ENCODE peak calls at places on chromosomes 5 and 9, in four cellular contexts. One of them, this sample, is unnamed.

GRCh38 chr9:95157491-95158151 is 159.9 kb downstream of the FANCC start:
- DNase-seq in K562: peak
- DNase-seq in GM12878: peak
- DNase-seq in HepG2: peak
- DNase-seq in this sample: no peak

GRCh38 chr5:35803221-35803651 is 53.5 kb upstream of the IL7R start:
- DNase-seq in K562: no peak
- DNase-seq in GM12878: no peak
- DNase-seq in HepG2: no peak
- DNase-seq in this sample: no peak

GRCh38 chr5:90182726-90183125 is 226.8 kb downstream of the CETN3 start:
- DNase-seq in K562: no peak
- DNase-seq in GM12878: no peak
- DNase-seq in HepG2: no peak
- DNase-seq in this sample: no peak

GRCh38 chr5:21791304-21791703 is 1061.8 kb downstream of the CDH12 start:
- DNase-seq in K562: no peak
- DNase-seq in GM12878: no peak
- DNase-seq in HepG2: no peak
- DNase-seq in this sample: no peak

GRCh38 chr5:159263569-159263905 is 447 bp downstream of the UBLCP1 start:
- DNase-seq in K562: no peak
- DNase-seq in GM12878: no peak
- DNase-seq in HepG2: no peak
- DNase-seq in this sample: no peak

GRCh38 chr9:84140535-84141101 is 160.0 kb downstream of the RMI1 start:
- DNase-seq in K562: no peak
- DNase-seq in GM12878: no peak
- DNase-seq in HepG2: no peak
- DNase-seq in this sample: no peak

GRCh38 chr5:67974054-67974453 is 241.5 kb upstream of the PIK3R1 start:
- DNase-seq in K562: no peak
- DNase-seq in GM12878: no peak
- DNase-seq in HepG2: no peak
- DNase-seq in this sample: no peak

GRCh38 chr9:7147136-7148090 is 389.6 kb downstream of the KDM4C start:
- DNase-seq in K562: no peak
- DNase-seq in GM12878: no peak
- DNase-seq in HepG2: no peak
- DNase-seq in this sample: no peak

GRCh38 chr9:90055226-90055625 is 450.4 kb downstream of the GADD45G start:
- DNase-seq in K562: no peak
- DNase-seq in GM12878: no peak
- DNase-seq in HepG2: no peak
- DNase-seq in this sample: no peak

GRCh38 chr9:7802666-7803065 is 3.1 kb upstream of the DMAC1 start:
- DNase-seq in K562: no peak
- DNase-seq in GM12878: no peak
- DNase-seq in HepG2: no peak
- DNase-seq in this sample: no peak

GRCh38 chr9:134827993-134828392 is 52.6 kb upstream of the FCN2 start:
- DNase-seq in K562: no peak
- DNase-seq in GM12878: no peak
- DNase-seq in HepG2: no peak
- DNase-seq in this sample: no peak

GRCh38 chr5:143837306-143837848 is 25.4 kb downstream of the HMHB1 start:
- DNase-seq in K562: no peak
- DNase-seq in GM12878: no peak
- DNase-seq in HepG2: no peak
- DNase-seq in this sample: no peak

GRCh38 chr5:1726469-1726865 is 73.2 kb downstream of the MRPL36 start:
- DNase-seq in K562: no peak
- DNase-seq in GM12878: no peak
- DNase-seq in HepG2: no peak
- DNase-seq in this sample: no peak

GRCh38 chr5:1728846-1729245 is 70.8 kb downstream of the MRPL36 start:
- DNase-seq in K562: peak
- DNase-seq in GM12878: no peak
- DNase-seq in HepG2: no peak
- DNase-seq in this sample: no peak

GRCh38 chr5:1725641-1726468 is 73.8 kb downstream of the MRPL36 start:
- DNase-seq in K562: no peak
- DNase-seq in GM12878: no peak
- DNase-seq in HepG2: no peak
- DNase-seq in this sample: no peak

GRCh38 chr5:1726956-1727355 is 72.7 kb downstream of the MRPL36 start:
- DNase-seq in K562: no peak
- DNase-seq in GM12878: no peak
- DNase-seq in HepG2: no peak
- DNase-seq in this sample: no peak

DNA sequence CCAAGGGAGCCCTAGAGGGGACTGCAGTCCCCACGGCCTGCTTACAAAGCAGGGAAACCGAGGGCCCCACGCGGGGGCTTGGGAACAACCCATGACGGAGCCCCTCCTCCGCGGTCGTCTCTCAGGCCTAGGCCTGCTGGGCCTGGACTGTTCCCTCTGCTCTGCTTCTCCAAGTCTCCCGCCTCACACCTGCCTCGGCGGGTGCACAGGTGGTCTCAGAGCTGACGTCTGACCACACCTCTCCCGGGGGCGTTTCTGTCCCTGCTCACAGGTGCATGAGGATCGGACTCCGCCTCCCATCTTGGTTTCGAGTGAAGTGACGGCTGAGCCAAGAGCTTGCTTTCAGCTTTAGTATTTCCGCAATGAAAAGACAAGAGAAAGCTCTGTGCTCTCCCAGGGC is 72.1 kb downstream of the MRPL36 start:
- DNase-seq in K562: no peak
- DNase-seq in GM12878: no peak
- DNase-seq in HepG2: no peak
- DNase-seq in this sample: no peak
- TF ChIP-seq TARDBP in K562: no peak
- TF ChIP-seq TARDBP in GM12878: no peak
- TF ChIP-seq TARDBP in HepG2: no peak
- TF ChIP-seq TARDBP in this sample: no peak

DNA sequence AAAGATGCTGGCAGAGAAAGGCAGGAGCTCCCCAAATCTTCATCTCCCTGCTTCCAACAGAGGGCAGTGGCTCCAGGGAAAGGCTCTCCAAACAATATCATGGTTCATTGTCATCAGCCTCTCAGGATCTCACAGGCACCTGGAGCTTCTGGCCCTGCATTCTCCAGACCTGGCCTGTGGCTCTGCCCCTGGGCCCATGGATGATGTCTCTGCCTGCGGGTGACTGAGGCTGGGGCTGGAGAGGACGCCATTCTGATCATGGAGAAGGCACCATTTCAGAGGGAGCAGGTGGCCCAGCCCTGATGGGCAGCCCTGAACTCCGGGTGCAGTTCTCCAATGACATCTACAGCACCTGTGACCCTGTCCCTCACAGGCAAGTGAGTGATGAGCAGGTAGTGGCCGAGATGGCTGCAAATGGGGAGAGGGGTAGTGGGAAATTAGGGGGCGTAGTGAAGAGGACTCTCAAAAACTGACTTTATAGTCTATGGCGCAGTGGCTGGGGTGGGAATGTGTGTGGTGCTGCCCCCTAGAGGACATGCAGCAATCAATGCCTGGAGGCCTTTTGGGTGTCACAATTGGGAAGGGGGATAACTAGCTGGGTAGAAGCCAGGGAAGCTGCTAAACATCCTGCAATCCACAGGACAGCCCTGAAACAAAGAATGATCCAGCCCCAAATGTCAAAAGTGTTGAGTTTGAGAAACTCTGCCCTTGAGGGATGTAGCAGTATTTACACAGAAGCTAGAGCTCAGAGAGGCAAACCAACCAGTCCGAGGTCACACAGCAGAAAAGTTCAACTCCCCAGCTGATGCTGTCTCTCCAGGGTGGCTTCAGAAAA is 3.2 kb downstream of the SH3PXD2B start:
- DNase-seq in K562: peak
- DNase-seq in GM12878: no peak
- DNase-seq in HepG2: no peak
- DNase-seq in this sample: peak
- TF ChIP-seq TARDBP in K562: no peak
- TF ChIP-seq TARDBP in GM12878: no peak
- TF ChIP-seq TARDBP in HepG2: no peak
- TF ChIP-seq TARDBP in this sample: no peak

GRCh38 chr9:107759009-107759822 is 269.6 kb upstream of the KLF4 start:
- DNase-seq in K562: no peak
- DNase-seq in GM12878: peak
- DNase-seq in HepG2: no peak
- DNase-seq in this sample: no peak

GRCh38 chr9:107759823-107760166 is 270.2 kb upstream of the KLF4 start:
- DNase-seq in K562: no peak
- DNase-seq in GM12878: no peak
- DNase-seq in HepG2: no peak
- DNase-seq in this sample: no peak

GRCh38 chr9:107761307-107761706 is 271.7 kb upstream of the KLF4 start:
- DNase-seq in K562: no peak
- DNase-seq in GM12878: no peak
- DNase-seq in HepG2: no peak
- DNase-seq in this sample: no peak

GRCh38 chr9:107756091-107756490 is 266.5 kb upstream of the KLF4 start:
- DNase-seq in K562: no peak
- DNase-seq in GM12878: no peak
- DNase-seq in HepG2: no peak
- DNase-seq in this sample: no peak

GRCh38 chr9:107760469-107761242 is 271.1 kb upstream of the KLF4 start:
- DNase-seq in K562: no peak
- DNase-seq in GM12878: no peak
- DNase-seq in HepG2: no peak
- DNase-seq in this sample: no peak
- TF ChIP-seq TARDBP in K562: no peak
- TF ChIP-seq TARDBP in GM12878: no peak
- TF ChIP-seq TARDBP in HepG2: no peak
- TF ChIP-seq TARDBP in this sample: no peak

GRCh38 chr5:157471709-157472108 is 11.7 kb downstream of the NIPAL4 start:
- DNase-seq in K562: peak
- DNase-seq in GM12878: no peak
- DNase-seq in HepG2: peak
- DNase-seq in this sample: peak
- TF ChIP-seq TARDBP in K562: no peak
- TF ChIP-seq TARDBP in GM12878: no peak
- TF ChIP-seq TARDBP in HepG2: no peak
- TF ChIP-seq TARDBP in this sample: no peak

DNA sequence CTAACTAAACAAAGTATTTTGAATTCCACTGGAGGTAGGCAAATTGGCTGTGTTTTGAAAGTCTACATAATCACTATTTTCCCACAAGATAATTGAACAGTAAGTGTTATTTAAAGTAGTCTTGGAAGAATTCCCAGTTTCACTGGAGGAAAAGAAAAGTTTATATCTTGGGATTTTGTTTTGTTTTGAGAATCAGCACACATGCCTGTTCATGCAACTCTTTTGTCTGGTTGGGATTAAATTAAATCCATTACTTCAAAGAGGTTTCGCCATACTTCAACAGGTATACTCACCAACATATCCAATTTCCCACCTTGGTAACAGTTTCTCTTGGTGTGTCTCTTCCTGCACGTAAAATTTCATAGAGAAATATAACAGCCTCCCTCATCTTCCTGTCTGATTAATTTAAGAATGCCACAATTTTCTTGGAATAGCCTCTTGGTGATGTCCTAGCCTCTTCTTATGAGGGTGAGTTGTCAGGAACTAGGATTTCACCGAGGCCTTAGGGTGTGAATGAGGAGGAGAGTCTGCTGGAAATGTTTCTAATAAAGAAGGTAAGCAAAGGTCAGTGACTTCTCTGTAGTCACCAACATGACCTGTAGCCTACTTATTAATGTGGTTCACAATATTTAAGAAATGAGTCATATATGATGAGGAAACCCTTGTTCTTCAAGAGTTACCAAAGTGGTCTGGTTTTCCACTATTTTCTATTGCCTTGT is 48.1 kb downstream of the ITGA2 start:
- DNase-seq in K562: no peak
- DNase-seq in GM12878: no peak
- DNase-seq in HepG2: no peak
- DNase-seq in this sample: no peak
- TF ChIP-seq TARDBP in K562: no peak
- TF ChIP-seq TARDBP in GM12878: no peak
- TF ChIP-seq TARDBP in HepG2: no peak
- TF ChIP-seq TARDBP in this sample: no peak

GRCh38 chr5:73374520-73375235 is 73.9 kb downstream of the FOXD1 start:
- DNase-seq in K562: no peak
- DNase-seq in GM12878: no peak
- DNase-seq in HepG2: no peak
- DNase-seq in this sample: no peak
- TF ChIP-seq TARDBP in K562: no peak
- TF ChIP-seq TARDBP in GM12878: no peak
- TF ChIP-seq TARDBP in HepG2: no peak
- TF ChIP-seq TARDBP in this sample: no peak

This sample was measured in HEK293T.